ENCODE peak calls at places on chromosomes 13 and 19, in seven cellular contexts. H, K, I, J, L, Y and N are unnamed samples.

GRCh38 chr19:5086725-5087439 is 118.0 kb downstream of the KDM4B start:
- DNase-seq in H (no peak), K (peak), I (peak), J (no peak), L (no peak), Y (peak), N (no peak)

GRCh38 chr19:15740785-15741184 is 3.0 kb downstream of the OR10H3 start:
- DNase-seq in H (no peak), K (no peak), I (no peak), J (no peak), L (no peak), Y (no peak), N (no peak)

GRCh38 chr19:58338825-58339558 is 12.2 kb downstream of the ZSCAN22 start:
- DNase-seq in H (no peak), K (peak), I (no peak), J (no peak), L (no peak), Y (peak), N (no peak)

GRCh38 chr19:8731428-8732169 is 10.2 kb downstream of the OR2Z1 start:
- DNase-seq in H (no peak), K (peak), I (no peak), J (no peak), L (no peak), Y (no peak), N (no peak)

GRCh38 chr13:75222031-75222430 is 259.9 kb downstream of the TBC1D4 start:
- DNase-seq in H (no peak), K (no peak), I (no peak), J (no peak), L (peak), Y (no peak), N (no peak)

GRCh38 chr13:114101831-114102520 is 30.4 kb downstream of the RASA3 start:
- DNase-seq in H (no peak), K (peak), I (no peak), J (no peak), L (no peak), Y (no peak), N (no peak)

GRCh38 chr13:45674908-45675307 is 27.2 kb upstream of the CBY2 start:
- DNase-seq in H (no peak), K (no peak), I (peak), J (no peak), L (peak), Y (no peak), N (no peak)

GRCh38 chr13:74145249-74145970 is 11.2 kb upstream of the KLF12 start:
- DNase-seq in H (no peak), K (no peak), I (no peak), J (no peak), L (peak), Y (no peak), N (no peak)

GRCh38 chr13:43475135-43475534 is 311.6 kb downstream of the ENOX1 start:
- DNase-seq in H (no peak), K (no peak), I (no peak), J (no peak), L (peak), Y (no peak), N (no peak)

GRCh38 chr19:45179063-45179847 is 671 bp downstream of the BLOC1S3 start:
- DNase-seq in H (peak), K (peak), I (no peak), J (peak), L (peak), Y (no peak), N (no peak)

GRCh38 chr19:33192010-33192409 is 2.1 kb upstream of the LRP3 start:
- DNase-seq in H (no peak), K (peak), I (no peak), J (no peak), L (no peak), Y (peak), N (no peak)

GRCh38 chr13:93060144-93060543 is 166.5 kb upstream of the GPC6 start:
- DNase-seq in H (no peak), K (no peak), I (no peak), J (no peak), L (no peak), Y (no peak), N (no peak)

GRCh38 chr19:3976495-3977241 is 5.8 kb upstream of the DAPK3 start:
- DNase-seq in H (peak), K (peak), I (no peak), J (no peak), L (peak), Y (no peak), N (no peak)